ENCODE peak calls at places on chromosomes 11 and 22, in ten cellular contexts. Y is RWPE1, M is neural crest cell, C is cardiac muscle cell, G is ovary, N is upper lobe of right lung, L is adrenal gland, F is WTC11, V is cardiac fibroblast, J is nephron progenitor cell. P is an unnamed sample.
A peak's percentile ranks its signal among the peaks of the same experiment; 100 is the strongest.

GRCh38 chr22:44723801-44724200 is 21.8 kb downstream of the PRR5 start:
- DNase-seq in L (no peak), M (no peak), J (no peak), Y (peak; percentile 55), V (peak; percentile 45), F (no peak), C (no peak), N (no peak), G (no peak), P (no peak)

GRCh38 chr22:32644252-32645100 is 157.0 kb upstream of the TIMP3 start:
- DNase-seq in G (peak; percentile 60), V (peak; percentile 78), L (peak; percentile 55), Y (peak; percentile 82), N (peak; percentile 75), C (no peak), M (no peak), F (no peak), J (no peak), P (no peak)

GRCh38 chr11:131079036-131079435 is 162.8 kb upstream of the SNX19 start:
- DNase-seq in G (no peak), F (no peak), V (no peak), C (no peak), J (no peak), N (no peak), L (no peak), M (no peak), Y (no peak), P (no peak)

GRCh38 chr22:21921184-21921721 is 31.4 kb downstream of the PPM1F start:
- DNase-seq in F (peak; percentile 37), J (no peak), G (no peak), M (no peak), L (no peak), C (no peak), V (no peak), N (no peak), Y (no peak), P (no peak)

GRCh38 chr11:45431301-45432018 is 145.3 kb upstream of the SYT13 start:
- DNase-seq in V (no peak), G (no peak), M (no peak), Y (no peak), N (no peak), L (no peak), F (no peak), J (no peak), C (no peak), P (no peak)

GRCh38 chr11:76622481-76623094 is 48.0 kb downstream of the LRRC32 start:
- DNase-seq in Y (no peak), C (no peak), G (no peak), M (no peak), V (no peak), L (no peak), N (peak; percentile 52), J (no peak), F (no peak), P (no peak)

GRCh38 chr11:67780056-67780455 is 105.6 kb upstream of the ALDH3B2 start:
- DNase-seq in L (no peak), Y (no peak), M (no peak), F (no peak), V (peak; percentile 41), G (no peak), J (no peak), C (no peak), N (no peak), P (no peak)

GRCh38 chr11:132312616-132313210 is 942.3 kb downstream of the NTM start:
- DNase-seq in C (peak; percentile 67), F (peak; percentile 45), V (peak; percentile 29), G (no peak), N (no peak), Y (peak; percentile 2), J (peak; percentile 22), L (no peak), M (peak; percentile 18), P (no peak)

GRCh38 chr11:122833133-122833470 is 5.2 kb upstream of the CRTAM start:
- DNase-seq in C (no peak), V (no peak), Y (no peak), N (no peak), M (no peak), G (no peak), J (no peak), L (no peak), F (no peak), P (no peak)

GRCh38 chr11:11407065-11407737 is 54.2 kb upstream of the CSNK2A3 start:
- DNase-seq in J (no peak), L (peak; percentile 60), F (no peak), C (peak; percentile 66), N (no peak), G (no peak), V (no peak), M (no peak), Y (no peak), P (no peak)

GRCh38 chr11:84594602-84595001 is 1032.5 kb downstream of the DLG2 start:
- DNase-seq in N (no peak), G (no peak), L (no peak), Y (no peak), J (no peak), V (no peak), F (no peak), C (no peak), M (no peak), P (no peak)

GRCh38 chr11:78510597-78510996 is 64.1 kb downstream of the NARS2 start:
- DNase-seq in Y (no peak), C (no peak), F (no peak), J (no peak), L (no peak), G (no peak), N (no peak), V (no peak), M (no peak), P (no peak)

GRCh38 chr11:66823700-66824099 is 19.5 kb upstream of the RCE1 start:
- DNase-seq in Y (no peak), V (no peak), J (no peak), C (no peak), L (no peak), F (no peak), G (no peak), M (no peak), N (no peak), P (no peak)

GRCh38 chr22:30877662-30878515 is 90.7 kb downstream of the MORC2 start:
- DNase-seq in L (peak; percentile 54), C (no peak), N (peak; percentile 46), F (no peak), G (no peak), J (no peak), M (no peak), V (no peak), Y (no peak), P (no peak)

GRCh38 chr22:24200616-24201212 is 19.4 kb downstream of the SUSD2 start:
- DNase-seq in G (no peak), V (peak; percentile 79), C (no peak), L (no peak), Y (peak; percentile 50), F (no peak), J (no peak), M (no peak), N (no peak), P (no peak)

GRCh38 chr11:63839508-63840355 is 822 bp downstream of the MARK2 start:
- DNase-seq in F (no peak), G (no peak), V (no peak), C (peak; percentile 46), M (no peak), J (no peak), N (peak; percentile 77), Y (no peak), L (peak; percentile 49), P (peak; percentile 59)

GRCh38 chr11:65653229-65654225 is 9.2 kb downstream of the RELA start:
- DNase-seq in V (peak; percentile 29), J (no peak), F (no peak), G (peak; percentile 41), C (no peak), M (no peak), Y (no peak), N (peak; percentile 70), L (peak; percentile 16), P (peak; percentile 43)

DNA sequence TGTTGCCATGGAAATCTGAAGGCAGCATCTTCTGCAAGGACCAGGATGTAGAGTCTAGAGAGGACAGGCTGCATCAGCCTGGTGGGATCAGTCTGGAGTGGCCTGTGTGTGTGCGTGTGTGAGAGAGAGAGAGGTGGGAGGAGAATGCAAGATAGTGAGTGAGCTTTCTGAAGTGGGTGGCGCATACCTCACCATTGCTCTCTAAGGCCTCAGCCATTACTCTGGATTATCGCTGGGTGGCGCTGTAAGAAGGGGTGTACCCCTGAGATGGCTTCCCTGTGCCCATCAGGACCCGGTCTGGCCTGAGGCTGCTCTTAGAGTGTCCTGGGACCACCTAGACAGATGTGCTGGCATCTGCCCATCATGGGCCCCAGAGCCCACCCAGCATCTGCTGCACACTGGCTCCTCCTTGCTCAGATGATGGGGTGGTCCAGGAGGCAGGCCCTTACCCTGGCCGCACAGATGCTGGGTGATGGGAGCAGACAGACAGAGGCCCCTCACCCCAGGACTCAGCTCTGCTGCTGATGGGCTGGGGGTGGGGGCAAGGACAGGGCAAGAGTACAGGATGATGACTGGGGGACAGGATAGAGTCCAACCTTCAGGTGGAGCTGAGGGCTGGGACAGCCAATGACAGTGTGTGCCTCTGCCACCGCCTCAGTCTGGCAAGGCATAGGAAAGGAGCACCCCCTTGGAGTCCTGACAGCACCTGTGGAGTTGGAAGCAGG is 25.7 kb upstream of the TUB start:
- DNase-seq in L (no peak), V (no peak), J (no peak), F (peak; percentile 64), M (no peak), Y (no peak), C (no peak), G (no peak), N (no peak), P (no peak)
- TF ChIP-seq CTCF in L (no peak), V (peak; percentile 18), J (no peak), F (peak; percentile 85), M (peak; percentile 25), Y (no peak), C (peak; percentile 31), G (no peak), N (no peak), P (no peak)

GRCh38 chr11:126319374-126319740 is 15.5 kb downstream of the DCPS start:
- DNase-seq in F (no peak), J (no peak), V (no peak), Y (no peak), L (no peak), N (no peak), G (no peak), M (no peak), C (no peak), P (no peak)
- TF ChIP-seq CTCF in F (no peak), J (no peak), V (no peak), Y (no peak), L (no peak), N (no peak), G (no peak), M (no peak), C (no peak), P (no peak)

DNA sequence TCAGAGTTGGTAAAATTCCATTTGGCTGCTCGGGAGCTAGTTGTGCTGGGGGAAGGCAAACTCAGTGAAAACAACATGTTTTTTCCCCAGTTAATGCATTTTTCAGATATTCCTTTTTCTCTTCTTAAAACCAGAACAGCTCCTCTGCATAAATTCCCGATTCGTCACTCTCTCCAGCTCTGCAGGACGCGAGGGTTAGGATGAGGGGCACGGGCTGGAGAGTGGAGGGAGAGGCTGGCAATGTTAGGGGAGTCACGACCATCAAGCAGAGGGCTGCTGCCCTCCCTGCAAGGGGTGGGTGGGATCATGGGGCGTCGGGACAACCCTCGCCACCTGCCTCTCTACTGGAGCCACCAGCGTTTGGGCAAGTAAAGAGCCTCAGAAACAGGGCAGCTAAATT is 31.4 kb downstream of the LRRC10B start:
- DNase-seq in V (no peak), L (no peak), N (no peak), G (no peak), J (no peak), F (no peak), C (no peak), Y (no peak), M (no peak), P (no peak)
- TF ChIP-seq CTCF in V (no peak), L (no peak), N (no peak), G (no peak), J (no peak), F (no peak), C (no peak), Y (no peak), M (no peak), P (no peak)

GRCh38 chr11:2612884-2613571 is 86.8 kb downstream of the KCNQ1OT1 start:
- DNase-seq in L (no peak), V (no peak), G (no peak), C (no peak), J (no peak), Y (no peak), F (no peak), M (no peak), N (no peak), P (no peak)
- TF ChIP-seq CTCF in L (no peak), V (no peak), G (no peak), C (no peak), J (no peak), Y (no peak), F (no peak), M (no peak), N (no peak), P (no peak)

P was measured in CD14-positive monocyte.